ENCODE peak calls at places on chromosome 7, in four cellular contexts. F is astrocyte, G is lower lobe of right lung, P is psoas muscle. S is an unnamed sample.

GRCh38 chr7:121516791-121517305 is 120.7 kb upstream of the FAM3C start:
- DNase-seq in F (no peak), G (no peak), P (no peak), S (no peak)

GRCh38 chr7:43847496-43847895 is 21.8 kb downstream of the MRPS24 start:
- DNase-seq in F (peak), G (no peak), P (no peak), S (no peak)

GRCh38 chr7:91311844-91312243 is 47.6 kb downstream of the FZD1 start:
- DNase-seq in F (no peak), G (no peak), P (no peak), S (no peak)

GRCh38 chr7:138738114-138738513 is 37.0 kb upstream of the SVOPL start:
- DNase-seq in F (no peak), G (no peak), P (no peak), S (no peak)

GRCh38 chr7:137953692-137954470 is 48.0 kb downstream of the CREB3L2 start:
- DNase-seq in F (peak), G (no peak), P (no peak), S (peak)

GRCh38 chr7:49775065-49775948 is 1.9 kb downstream of the VWC2 start:
- DNase-seq in F (no peak), G (peak), P (no peak), S (no peak)

GRCh38 chr7:23713285-23714235 is 3.5 kb downstream of the STK31 start:
- DNase-seq in F (peak), G (no peak), P (no peak), S (peak)

GRCh38 chr7:133676805-133677370 is 424.0 kb downstream of the EXOC4 start:
- DNase-seq in F (peak), G (no peak), P (no peak), S (no peak)

GRCh38 chr7:75931676-75932075 is 16.7 kb downstream of the POR start:
- DNase-seq in F (no peak), G (no peak), P (no peak), S (no peak)

GRCh38 chr7:34603711-34604444 is 54.1 kb upstream of the NPSR1 start:
- DNase-seq in F (no peak), G (no peak), P (no peak), S (no peak)

GRCh38 chr7:133789951-133790350 is 337.2 kb upstream of the LRGUK start:
- DNase-seq in F (peak), G (no peak), P (no peak), S (no peak)

GRCh38 chr7:52909935-52910334 is 125.5 kb upstream of the POM121L12 start:
- DNase-seq in F (no peak), G (no peak), P (no peak), S (no peak)

GRCh38 chr7:50610521-50611277 is 45.5 kb upstream of the DDC start:
- DNase-seq in F (peak), G (no peak), P (no peak), S (no peak)

GRCh38 chr7:117871778-117872538 is 1.3 kb downstream of the CTTNBP2 start:
- DNase-seq in F (no peak), G (no peak), P (peak), S (no peak)

GRCh38 chr7:149196151-149196704 is 882 bp downstream of the ZNF282 start:
- DNase-seq in F (no peak), G (no peak), P (no peak), S (no peak)

GRCh38 chr7:32477649-32477980 is 12.6 kb downstream of the LSM5 start:
- DNase-seq in F (no peak), G (no peak), P (no peak), S (no peak)

GRCh38 chr7:128880791-128881457 is 18.3 kb downstream of the ATP6V1F start:
- DNase-seq in F (no peak), G (no peak), P (no peak), S (no peak)

GRCh38 chr7:120740348-120740747 is 117.6 kb downstream of the TSPAN12 start:
- DNase-seq in F (peak), G (no peak), P (no peak), S (no peak)

GRCh38 chr7:116139007-116139406 is 71.3 kb upstream of the TES start:
- DNase-seq in F (peak), G (no peak), P (no peak), S (no peak)

GRCh38 chr7:102409340-102409739 is 13.2 kb downstream of the PRKRIP1 start:
- DNase-seq in F (no peak), G (no peak), P (no peak), S (no peak)

GRCh38 chr7:102407910-102408309 is 11.7 kb downstream of the PRKRIP1 start:
- DNase-seq in F (no peak), G (no peak), P (no peak), S (no peak)

GRCh38 chr7:102400360-102400759 is 4.2 kb downstream of the PRKRIP1 start:
- DNase-seq in F (no peak), G (no peak), P (no peak), S (no peak)

GRCh38 chr7:102403563-102403962 is 7.4 kb downstream of the PRKRIP1 start:
- DNase-seq in F (no peak), G (no peak), P (no peak), S (no peak)

DNA sequence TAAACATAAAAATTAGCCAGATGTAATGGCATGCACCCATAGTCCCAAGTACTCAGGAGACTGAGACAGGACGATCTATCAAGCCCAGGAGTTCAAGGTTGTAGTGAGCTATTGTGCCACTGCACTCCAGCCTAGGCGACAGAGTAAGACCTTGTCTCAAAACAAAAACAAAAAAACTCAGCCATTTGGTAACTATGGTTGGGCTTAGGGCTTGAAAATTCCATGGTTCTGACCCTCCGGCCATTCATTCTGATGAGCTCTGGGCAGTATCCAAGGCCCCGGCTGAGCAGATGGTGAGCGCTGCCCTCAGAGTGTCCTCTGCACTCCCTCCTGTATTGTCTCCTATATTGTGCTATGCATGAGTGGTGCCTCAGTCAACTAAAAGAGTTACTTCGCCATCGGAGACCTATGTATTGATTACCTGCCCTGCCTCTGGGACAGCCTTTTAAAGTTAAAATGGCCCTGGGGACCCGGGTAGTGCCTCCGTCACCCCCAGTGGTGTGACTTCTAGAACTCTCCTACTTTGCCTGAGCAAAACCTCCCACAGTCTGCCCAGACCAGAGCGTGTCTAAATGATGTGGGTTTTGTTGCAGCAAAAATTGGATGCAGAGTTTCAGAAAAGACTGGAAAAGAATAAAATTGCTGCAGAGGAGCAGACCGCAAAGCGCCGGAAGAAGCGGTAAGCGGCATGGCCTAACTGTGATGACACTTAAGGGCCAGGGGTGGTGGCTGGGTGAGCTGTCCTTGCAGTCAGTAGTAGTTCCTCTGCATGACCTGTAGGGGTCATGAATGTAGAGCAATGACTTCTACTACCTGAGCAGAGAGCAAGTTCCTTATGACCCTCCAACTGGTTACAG is 8.1 kb downstream of the PRKRIP1 start:
- DNase-seq in F (peak), G (peak), P (no peak), S (no peak)
- TF ChIP-seq CTCF in F (peak), G (peak), P (peak), S (peak)

GRCh38 chr7:42454006-42454405 is 217.0 kb upstream of the GLI3 start:
- DNase-seq in F (no peak), G (no peak), P (no peak), S (peak)
- H3K4me3 ChIP-seq in F (no peak), G (no peak), P (no peak), S (no peak)

GRCh38 chr7:100079024-100079560 is 2.4 kb downstream of the ZNF3 start:
- DNase-seq in F (no peak), G (no peak), P (no peak), S (no peak)

GRCh38 chr7:100082978-100083377 is 1.5 kb upstream of the ZNF3 start:
- DNase-seq in F (no peak), G (no peak), P (no peak), S (no peak)

GRCh38 chr7:100080895-100081534 is 508 bp downstream of the ZNF3 start:
- DNase-seq in F (no peak), G (no peak), P (no peak), S (peak)

GRCh38 chr7:100085515-100085914 is 3.3 kb upstream of the COPS6 start:
- DNase-seq in F (no peak), G (no peak), P (no peak), S (no peak)

GRCh38 chr7:100081535-100082102 is at the start of gene ZNF3:
- DNase-seq in F (peak), G (peak), P (peak), S (peak)
- TF ChIP-seq CTCF in F (peak), G (peak), P (peak), S (peak)

DNA sequence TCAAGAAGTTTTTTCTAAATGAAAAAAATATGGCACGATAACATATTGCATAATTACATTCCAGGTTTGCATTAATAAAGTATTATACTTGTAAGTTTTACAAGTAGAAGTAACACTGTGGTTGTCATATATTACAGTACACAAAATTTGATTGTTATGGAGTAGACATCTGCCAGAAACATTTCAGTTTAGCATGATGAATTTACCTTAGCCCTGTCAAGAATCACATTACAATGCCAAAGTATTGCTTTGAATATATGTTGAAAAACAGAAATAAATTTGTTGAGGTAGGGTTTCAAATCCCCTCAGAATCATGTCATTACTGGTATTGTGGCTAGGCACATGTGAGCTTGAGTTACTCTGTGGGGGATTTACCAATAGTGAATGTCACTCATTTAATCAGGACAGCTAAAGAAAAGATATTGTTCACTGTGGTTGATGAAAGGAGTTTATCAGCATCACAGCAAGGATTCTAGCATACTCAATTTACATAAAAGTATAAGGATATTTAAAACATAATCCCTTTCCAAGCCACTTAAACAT is 112.1 kb downstream of the MDFIC start:
- DNase-seq in F (no peak), G (no peak), P (no peak), S (no peak)
- H3K4me3 ChIP-seq in F (no peak), G (no peak), P (no peak), S (no peak)

GRCh38 chr7:54544356-54545240 is 2.4 kb downstream of the VSTM2A start:
- DNase-seq in F (no peak), G (no peak), P (no peak), S (no peak)

GRCh38 chr7:54545241-54545563 is 3.0 kb downstream of the VSTM2A start:
- DNase-seq in F (no peak), G (no peak), P (no peak), S (no peak)

GRCh38 chr7:54538122-54538521 is 4.1 kb upstream of the VSTM2A start:
- DNase-seq in F (no peak), G (no peak), P (no peak), S (no peak)

GRCh38 chr7:54542920-54543539 is 855 bp downstream of the VSTM2A start:
- DNase-seq in F (peak), G (no peak), P (no peak), S (peak)

DNA sequence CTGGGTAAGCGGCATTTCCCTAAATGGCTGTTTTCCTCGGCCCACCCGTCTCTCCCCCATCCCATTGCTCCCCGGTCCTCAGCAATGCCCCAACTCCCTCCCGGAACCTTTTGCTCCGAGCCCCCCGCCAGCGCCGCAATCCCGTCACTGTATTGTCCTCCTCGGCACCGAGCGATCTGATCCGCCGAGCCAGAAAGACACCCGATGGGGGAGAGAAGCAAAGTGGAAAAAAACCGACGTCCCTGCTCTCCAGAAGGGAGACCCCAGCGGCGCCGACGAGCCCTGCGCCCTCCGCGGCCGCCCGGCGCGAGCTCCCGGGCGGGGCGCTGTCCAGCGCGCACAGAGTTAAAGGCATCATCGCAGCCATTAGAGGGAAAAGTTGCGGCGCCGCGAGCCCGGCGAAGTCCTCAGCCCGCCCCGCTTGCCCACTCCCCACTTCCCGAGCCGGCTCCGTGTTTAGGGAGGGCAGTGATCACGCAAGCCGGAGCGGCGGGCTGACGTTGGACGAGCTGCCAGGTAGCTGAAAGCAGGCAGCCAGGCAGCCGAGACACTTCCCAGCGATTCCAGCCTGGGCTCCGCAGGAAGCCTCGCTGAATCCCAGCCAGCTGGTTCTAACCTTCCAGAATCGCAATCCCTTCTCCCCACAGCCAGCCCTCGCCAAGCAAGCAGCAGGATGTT is at the start of gene VSTM2A:
- DNase-seq in F (no peak), G (no peak), P (no peak), S (no peak)
- TF ChIP-seq CTCF in F (no peak), G (no peak), P (no peak), S (no peak)

GRCh38 chr7:22581099-22581498 is 81.1 kb upstream of the STEAP1B start:
- DNase-seq in F (peak), G (no peak), P (no peak), S (no peak)

GRCh38 chr7:22578048-22578770 is 78.2 kb upstream of the STEAP1B start:
- DNase-seq in F (peak), G (no peak), P (no peak), S (peak)

GRCh38 chr7:22574756-22575517 is 74.9 kb upstream of the STEAP1B start:
- DNase-seq in F (no peak), G (no peak), P (no peak), S (no peak)

GRCh38 chr7:22579961-22580360 is 80.0 kb upstream of the STEAP1B start:
- DNase-seq in F (no peak), G (no peak), P (no peak), S (no peak)

GRCh38 chr7:22576941-22577927 is 77.2 kb upstream of the STEAP1B start:
- DNase-seq in F (peak), G (no peak), P (peak), S (peak)
- H3K4me3 ChIP-seq in F (no peak), G (no peak), P (no peak), S (no peak)